ENCODE peak calls at places on chromosome 3, in eight cellular contexts. One of them, this sample, is unnamed.

GRCh38 chr3:112463250-112463649 is 36.0 kb downstream of the BTLA start:
- DNase-seq in fibroblast of the conjunctiva: no peak
- DNase-seq in stomach: no peak
- DNase-seq in endothelial cell: no peak
- DNase-seq in thoracic aorta: no peak
- DNase-seq in stimulated activated CD4-positive, alpha-beta T cell treated with anti-CD3 and anti-CD28 coated beads, Interleukin-2, amount 100 ng/mL, for 48 hours: no peak
- DNase-seq in SW480: no peak
- DNase-seq in renal cortical epithelial cell: no peak
- DNase-seq in this sample: no peak

GRCh38 chr3:49929333-49930240 is at the start of gene MON1A:
- DNase-seq in fibroblast of the conjunctiva: peak
- DNase-seq in stomach: peak
- DNase-seq in endothelial cell: peak
- DNase-seq in thoracic aorta: peak
- DNase-seq in stimulated activated CD4-positive, alpha-beta T cell treated with anti-CD3 and anti-CD28 coated beads, Interleukin-2, amount 100 ng/mL, for 48 hours: peak
- DNase-seq in SW480: peak
- DNase-seq in renal cortical epithelial cell: peak
- DNase-seq in this sample: peak

GRCh38 chr3:164452707-164453106 is 625.6 kb downstream of the SI start:
- DNase-seq in fibroblast of the conjunctiva: no peak
- DNase-seq in stomach: no peak
- DNase-seq in endothelial cell: no peak
- DNase-seq in thoracic aorta: no peak
- DNase-seq in stimulated activated CD4-positive, alpha-beta T cell treated with anti-CD3 and anti-CD28 coated beads, Interleukin-2, amount 100 ng/mL, for 48 hours: no peak
- DNase-seq in SW480: no peak
- DNase-seq in renal cortical epithelial cell: peak
- DNase-seq in this sample: no peak

GRCh38 chr3:161423911-161424522 is 52.7 kb upstream of the SPTSSB start:
- DNase-seq in fibroblast of the conjunctiva: no peak
- DNase-seq in stomach: no peak
- DNase-seq in endothelial cell: no peak
- DNase-seq in thoracic aorta: no peak
- DNase-seq in stimulated activated CD4-positive, alpha-beta T cell treated with anti-CD3 and anti-CD28 coated beads, Interleukin-2, amount 100 ng/mL, for 48 hours: no peak
- DNase-seq in SW480: peak
- DNase-seq in renal cortical epithelial cell: peak
- DNase-seq in this sample: no peak

GRCh38 chr3:175456496-175456895 is 597.4 kb downstream of the NAALADL2 start:
- DNase-seq in fibroblast of the conjunctiva: no peak
- DNase-seq in stomach: no peak
- DNase-seq in endothelial cell: no peak
- DNase-seq in thoracic aorta: no peak
- DNase-seq in stimulated activated CD4-positive, alpha-beta T cell treated with anti-CD3 and anti-CD28 coated beads, Interleukin-2, amount 100 ng/mL, for 48 hours: no peak
- DNase-seq in SW480: no peak
- DNase-seq in renal cortical epithelial cell: peak
- DNase-seq in this sample: no peak

GRCh38 chr3:14324224-14324944 is 78.0 kb upstream of the SLC6A6 start:
- DNase-seq in fibroblast of the conjunctiva: no peak
- DNase-seq in stomach: no peak
- DNase-seq in endothelial cell: no peak
- DNase-seq in thoracic aorta: no peak
- DNase-seq in stimulated activated CD4-positive, alpha-beta T cell treated with anti-CD3 and anti-CD28 coated beads, Interleukin-2, amount 100 ng/mL, for 48 hours: no peak
- DNase-seq in SW480: peak
- DNase-seq in renal cortical epithelial cell: peak
- DNase-seq in this sample: no peak

GRCh38 chr3:128969993-128970740 is 23.7 kb downstream of the CFAP92 start:
- DNase-seq in fibroblast of the conjunctiva: peak
- DNase-seq in stomach: peak
- DNase-seq in endothelial cell: peak
- DNase-seq in thoracic aorta: no peak
- DNase-seq in stimulated activated CD4-positive, alpha-beta T cell treated with anti-CD3 and anti-CD28 coated beads, Interleukin-2, amount 100 ng/mL, for 48 hours: peak
- DNase-seq in SW480: peak
- DNase-seq in renal cortical epithelial cell: peak
- DNase-seq in this sample: peak

GRCh38 chr3:47407896-47408838 is 27.3 kb downstream of the PTPN23 start:
- DNase-seq in fibroblast of the conjunctiva: no peak
- DNase-seq in stomach: no peak
- DNase-seq in endothelial cell: no peak
- DNase-seq in thoracic aorta: no peak
- DNase-seq in stimulated activated CD4-positive, alpha-beta T cell treated with anti-CD3 and anti-CD28 coated beads, Interleukin-2, amount 100 ng/mL, for 48 hours: no peak
- DNase-seq in SW480: no peak
- DNase-seq in renal cortical epithelial cell: no peak
- DNase-seq in this sample: no peak

GRCh38 chr3:30606301-30607031 is at the start of gene TGFBR2:
- DNase-seq in fibroblast of the conjunctiva: peak
- DNase-seq in stomach: peak
- DNase-seq in endothelial cell: peak
- DNase-seq in thoracic aorta: peak
- DNase-seq in stimulated activated CD4-positive, alpha-beta T cell treated with anti-CD3 and anti-CD28 coated beads, Interleukin-2, amount 100 ng/mL, for 48 hours: peak
- DNase-seq in SW480: peak
- DNase-seq in renal cortical epithelial cell: peak
- DNase-seq in this sample: peak

GRCh38 chr3:130539005-130539404 is 22.0 kb downstream of the COL6A6 start:
- DNase-seq in fibroblast of the conjunctiva: peak
- DNase-seq in stomach: peak
- DNase-seq in endothelial cell: peak
- DNase-seq in thoracic aorta: no peak
- DNase-seq in stimulated activated CD4-positive, alpha-beta T cell treated with anti-CD3 and anti-CD28 coated beads, Interleukin-2, amount 100 ng/mL, for 48 hours: peak
- DNase-seq in SW480: peak
- DNase-seq in renal cortical epithelial cell: peak
- DNase-seq in this sample: no peak

GRCh38 chr3:12662593-12663310 is 1.2 kb downstream of the RAF1 start:
- DNase-seq in fibroblast of the conjunctiva: no peak
- DNase-seq in stomach: peak
- DNase-seq in endothelial cell: peak
- DNase-seq in thoracic aorta: no peak
- DNase-seq in stimulated activated CD4-positive, alpha-beta T cell treated with anti-CD3 and anti-CD28 coated beads, Interleukin-2, amount 100 ng/mL, for 48 hours: peak
- DNase-seq in SW480: peak
- DNase-seq in renal cortical epithelial cell: peak
- DNase-seq in this sample: peak

GRCh38 chr3:37028329-37028728 is 35.0 kb downstream of the MLH1 start:
- DNase-seq in fibroblast of the conjunctiva: no peak
- DNase-seq in stomach: peak
- DNase-seq in endothelial cell: no peak
- DNase-seq in thoracic aorta: no peak
- DNase-seq in stimulated activated CD4-positive, alpha-beta T cell treated with anti-CD3 and anti-CD28 coated beads, Interleukin-2, amount 100 ng/mL, for 48 hours: no peak
- DNase-seq in SW480: no peak
- DNase-seq in renal cortical epithelial cell: no peak
- DNase-seq in this sample: no peak

GRCh38 chr3:185824051-185824466 is 783 bp downstream of the IGF2BP2 start:
- DNase-seq in fibroblast of the conjunctiva: no peak
- DNase-seq in stomach: peak
- DNase-seq in endothelial cell: peak
- DNase-seq in thoracic aorta: no peak
- DNase-seq in stimulated activated CD4-positive, alpha-beta T cell treated with anti-CD3 and anti-CD28 coated beads, Interleukin-2, amount 100 ng/mL, for 48 hours: no peak
- DNase-seq in SW480: no peak
- DNase-seq in renal cortical epithelial cell: no peak
- DNase-seq in this sample: no peak

GRCh38 chr3:115548611-115549010 is 74.7 kb upstream of the GAP43 start:
- DNase-seq in fibroblast of the conjunctiva: no peak
- DNase-seq in stomach: no peak
- DNase-seq in endothelial cell: no peak
- DNase-seq in thoracic aorta: no peak
- DNase-seq in stimulated activated CD4-positive, alpha-beta T cell treated with anti-CD3 and anti-CD28 coated beads, Interleukin-2, amount 100 ng/mL, for 48 hours: no peak
- DNase-seq in SW480: no peak
- DNase-seq in renal cortical epithelial cell: no peak
- DNase-seq in this sample: no peak

GRCh38 chr3:66256806-66257205 is 36.0 kb downstream of the SLC25A26 start:
- DNase-seq in fibroblast of the conjunctiva: no peak
- DNase-seq in stomach: no peak
- DNase-seq in endothelial cell: no peak
- DNase-seq in thoracic aorta: no peak
- DNase-seq in stimulated activated CD4-positive, alpha-beta T cell treated with anti-CD3 and anti-CD28 coated beads, Interleukin-2, amount 100 ng/mL, for 48 hours: no peak
- DNase-seq in SW480: no peak
- DNase-seq in renal cortical epithelial cell: no peak
- DNase-seq in this sample: no peak

GRCh38 chr3:25652921-25653320 is 11.8 kb downstream of the TOP2B start:
- DNase-seq in fibroblast of the conjunctiva: no peak
- DNase-seq in stomach: no peak
- DNase-seq in endothelial cell: no peak
- DNase-seq in thoracic aorta: no peak
- DNase-seq in stimulated activated CD4-positive, alpha-beta T cell treated with anti-CD3 and anti-CD28 coated beads, Interleukin-2, amount 100 ng/mL, for 48 hours: no peak
- DNase-seq in SW480: no peak
- DNase-seq in renal cortical epithelial cell: no peak
- DNase-seq in this sample: no peak

GRCh38 chr3:24060055-24060454 is 115.0 kb downstream of the NR1D2 start:
- DNase-seq in fibroblast of the conjunctiva: no peak
- DNase-seq in stomach: no peak
- DNase-seq in endothelial cell: no peak
- DNase-seq in thoracic aorta: no peak
- DNase-seq in stimulated activated CD4-positive, alpha-beta T cell treated with anti-CD3 and anti-CD28 coated beads, Interleukin-2, amount 100 ng/mL, for 48 hours: no peak
- DNase-seq in SW480: no peak
- DNase-seq in renal cortical epithelial cell: peak
- DNase-seq in this sample: no peak

GRCh38 chr3:122745365-122746021 is 48.1 kb downstream of the HSPBAP1 start:
- DNase-seq in fibroblast of the conjunctiva: peak
- DNase-seq in stomach: no peak
- DNase-seq in endothelial cell: no peak
- DNase-seq in thoracic aorta: no peak
- DNase-seq in stimulated activated CD4-positive, alpha-beta T cell treated with anti-CD3 and anti-CD28 coated beads, Interleukin-2, amount 100 ng/mL, for 48 hours: no peak
- DNase-seq in SW480: no peak
- DNase-seq in renal cortical epithelial cell: peak
- DNase-seq in this sample: no peak

GRCh38 chr3:25843332-25843731 is 53.4 kb downstream of the OXSM start:
- DNase-seq in fibroblast of the conjunctiva: no peak
- DNase-seq in stomach: no peak
- DNase-seq in endothelial cell: no peak
- DNase-seq in thoracic aorta: no peak
- DNase-seq in stimulated activated CD4-positive, alpha-beta T cell treated with anti-CD3 and anti-CD28 coated beads, Interleukin-2, amount 100 ng/mL, for 48 hours: no peak
- DNase-seq in SW480: no peak
- DNase-seq in renal cortical epithelial cell: no peak
- DNase-seq in this sample: no peak

GRCh38 chr3:146339262-146339808 is 88.4 kb upstream of the PLSCR4 start:
- DNase-seq in fibroblast of the conjunctiva: no peak
- DNase-seq in stomach: no peak
- DNase-seq in endothelial cell: no peak
- DNase-seq in thoracic aorta: no peak
- DNase-seq in stimulated activated CD4-positive, alpha-beta T cell treated with anti-CD3 and anti-CD28 coated beads, Interleukin-2, amount 100 ng/mL, for 48 hours: no peak
- DNase-seq in SW480: no peak
- DNase-seq in renal cortical epithelial cell: no peak
- DNase-seq in this sample: no peak

GRCh38 chr3:62445267-62445666 is 71.9 kb upstream of the FEZF2 start:
- DNase-seq in fibroblast of the conjunctiva: peak
- DNase-seq in stomach: no peak
- DNase-seq in endothelial cell: no peak
- DNase-seq in thoracic aorta: no peak
- DNase-seq in stimulated activated CD4-positive, alpha-beta T cell treated with anti-CD3 and anti-CD28 coated beads, Interleukin-2, amount 100 ng/mL, for 48 hours: no peak
- DNase-seq in SW480: peak
- DNase-seq in renal cortical epithelial cell: peak
- DNase-seq in this sample: no peak

GRCh38 chr3:132317229-132317948 is at the start of gene ACP3:
- DNase-seq in fibroblast of the conjunctiva: peak
- DNase-seq in stomach: peak
- DNase-seq in endothelial cell: no peak
- DNase-seq in thoracic aorta: no peak
- DNase-seq in stimulated activated CD4-positive, alpha-beta T cell treated with anti-CD3 and anti-CD28 coated beads, Interleukin-2, amount 100 ng/mL, for 48 hours: no peak
- DNase-seq in SW480: peak
- DNase-seq in renal cortical epithelial cell: peak
- DNase-seq in this sample: peak

GRCh38 chr3:42608586-42608985 is 8.1 kb downstream of the NKTR start:
- DNase-seq in fibroblast of the conjunctiva: peak
- DNase-seq in stomach: no peak
- DNase-seq in endothelial cell: no peak
- DNase-seq in thoracic aorta: no peak
- DNase-seq in stimulated activated CD4-positive, alpha-beta T cell treated with anti-CD3 and anti-CD28 coated beads, Interleukin-2, amount 100 ng/mL, for 48 hours: no peak
- DNase-seq in SW480: no peak
- DNase-seq in renal cortical epithelial cell: no peak
- DNase-seq in this sample: no peak

GRCh38 chr3:4744405-4745239 is 234.6 kb upstream of the BHLHE40 start:
- DNase-seq in fibroblast of the conjunctiva: no peak
- DNase-seq in stomach: no peak
- DNase-seq in endothelial cell: no peak
- DNase-seq in thoracic aorta: no peak
- DNase-seq in stimulated activated CD4-positive, alpha-beta T cell treated with anti-CD3 and anti-CD28 coated beads, Interleukin-2, amount 100 ng/mL, for 48 hours: no peak
- DNase-seq in SW480: no peak
- DNase-seq in renal cortical epithelial cell: peak
- DNase-seq in this sample: no peak

GRCh38 chr3:106249159-106249558 is 380.3 kb upstream of the CBLB start:
- DNase-seq in fibroblast of the conjunctiva: peak
- DNase-seq in stomach: no peak
- DNase-seq in endothelial cell: no peak
- DNase-seq in thoracic aorta: no peak
- DNase-seq in stimulated activated CD4-positive, alpha-beta T cell treated with anti-CD3 and anti-CD28 coated beads, Interleukin-2, amount 100 ng/mL, for 48 hours: no peak
- DNase-seq in SW480: no peak
- DNase-seq in renal cortical epithelial cell: peak
- DNase-seq in this sample: no peak

GRCh38 chr3:147153830-147154539 is 252.4 kb downstream of the ZIC4 start:
- DNase-seq in fibroblast of the conjunctiva: no peak
- DNase-seq in stomach: no peak
- DNase-seq in endothelial cell: no peak
- DNase-seq in thoracic aorta: no peak
- DNase-seq in stimulated activated CD4-positive, alpha-beta T cell treated with anti-CD3 and anti-CD28 coated beads, Interleukin-2, amount 100 ng/mL, for 48 hours: no peak
- DNase-seq in SW480: no peak
- DNase-seq in renal cortical epithelial cell: no peak
- DNase-seq in this sample: no peak

GRCh38 chr3:15899438-15899837 is 101.7 kb upstream of the ANKRD28 start:
- DNase-seq in fibroblast of the conjunctiva: peak
- DNase-seq in stomach: no peak
- DNase-seq in endothelial cell: no peak
- DNase-seq in thoracic aorta: no peak
- DNase-seq in stimulated activated CD4-positive, alpha-beta T cell treated with anti-CD3 and anti-CD28 coated beads, Interleukin-2, amount 100 ng/mL, for 48 hours: no peak
- DNase-seq in SW480: peak
- DNase-seq in renal cortical epithelial cell: peak
- DNase-seq in this sample: peak

GRCh38 chr3:13110678-13111116 is 37.5 kb upstream of the IQSEC1 start:
- DNase-seq in fibroblast of the conjunctiva: no peak
- DNase-seq in stomach: no peak
- DNase-seq in endothelial cell: no peak
- DNase-seq in thoracic aorta: no peak
- DNase-seq in stimulated activated CD4-positive, alpha-beta T cell treated with anti-CD3 and anti-CD28 coated beads, Interleukin-2, amount 100 ng/mL, for 48 hours: no peak
- DNase-seq in SW480: no peak
- DNase-seq in renal cortical epithelial cell: peak
- DNase-seq in this sample: no peak

GRCh38 chr3:123335007-123335670 is 113.8 kb downstream of the ADCY5 start:
- DNase-seq in fibroblast of the conjunctiva: no peak
- DNase-seq in stomach: no peak
- DNase-seq in endothelial cell: no peak
- DNase-seq in thoracic aorta: no peak
- DNase-seq in stimulated activated CD4-positive, alpha-beta T cell treated with anti-CD3 and anti-CD28 coated beads, Interleukin-2, amount 100 ng/mL, for 48 hours: no peak
- DNase-seq in SW480: peak
- DNase-seq in renal cortical epithelial cell: no peak
- DNase-seq in this sample: no peak

GRCh38 chr3:16482770-16483531 is 30.5 kb downstream of the RFTN1 start:
- DNase-seq in fibroblast of the conjunctiva: no peak
- DNase-seq in stomach: no peak
- DNase-seq in endothelial cell: no peak
- DNase-seq in thoracic aorta: no peak
- DNase-seq in stimulated activated CD4-positive, alpha-beta T cell treated with anti-CD3 and anti-CD28 coated beads, Interleukin-2, amount 100 ng/mL, for 48 hours: no peak
- DNase-seq in SW480: no peak
- DNase-seq in renal cortical epithelial cell: no peak
- DNase-seq in this sample: no peak

GRCh38 chr3:156218353-156218744 is 98.0 kb downstream of the KCNAB1 start:
- DNase-seq in fibroblast of the conjunctiva: no peak
- DNase-seq in stomach: no peak
- DNase-seq in endothelial cell: no peak
- DNase-seq in thoracic aorta: no peak
- DNase-seq in stimulated activated CD4-positive, alpha-beta T cell treated with anti-CD3 and anti-CD28 coated beads, Interleukin-2, amount 100 ng/mL, for 48 hours: no peak
- DNase-seq in SW480: no peak
- DNase-seq in renal cortical epithelial cell: peak
- DNase-seq in this sample: no peak

GRCh38 chr3:181327349-181327748 is 337.8 kb upstream of the DNAJC19 start:
- DNase-seq in fibroblast of the conjunctiva: no peak
- DNase-seq in stomach: no peak
- DNase-seq in endothelial cell: no peak
- DNase-seq in thoracic aorta: no peak
- DNase-seq in stimulated activated CD4-positive, alpha-beta T cell treated with anti-CD3 and anti-CD28 coated beads, Interleukin-2, amount 100 ng/mL, for 48 hours: no peak
- DNase-seq in SW480: no peak
- DNase-seq in renal cortical epithelial cell: no peak
- DNase-seq in this sample: no peak

GRCh38 chr3:48656841-48657281 is 5.8 kb downstream of the CELSR3 start:
- DNase-seq in fibroblast of the conjunctiva: no peak
- DNase-seq in stomach: no peak
- DNase-seq in endothelial cell: no peak
- DNase-seq in thoracic aorta: no peak
- DNase-seq in stimulated activated CD4-positive, alpha-beta T cell treated with anti-CD3 and anti-CD28 coated beads, Interleukin-2, amount 100 ng/mL, for 48 hours: peak
- DNase-seq in SW480: no peak
- DNase-seq in renal cortical epithelial cell: no peak
- DNase-seq in this sample: no peak

GRCh38 chr3:125069968-125070745 is 14.4 kb upstream of the HEG1 start:
- DNase-seq in fibroblast of the conjunctiva: no peak
- DNase-seq in stomach: no peak
- DNase-seq in endothelial cell: no peak
- DNase-seq in thoracic aorta: no peak
- DNase-seq in stimulated activated CD4-positive, alpha-beta T cell treated with anti-CD3 and anti-CD28 coated beads, Interleukin-2, amount 100 ng/mL, for 48 hours: no peak
- DNase-seq in SW480: no peak
- DNase-seq in renal cortical epithelial cell: no peak
- DNase-seq in this sample: no peak

This sample was measured in HL-60.